ENCODE peak calls at places on chromosome X, in four cellular contexts. J, S, I and F are unnamed samples.

GRCh38 chrX:146224442-146224841 is 406.8 kb downstream of the SLITRK2 start:
- DNase-seq in S (no peak), I (no peak), J (no peak), F (no peak)

GRCh38 chrX:3052864-3053263 is 11.6 kb downstream of the ARSF start:
- DNase-seq in I (no peak), J (no peak), S (peak; percentile 12), F (no peak)

GRCh38 chrX:54043084-54043483 is 1.2 kb downstream of the PHF8 start:
- DNase-seq in I (no peak), J (no peak), S (no peak), F (no peak)

GRCh38 chrX:43560247-43560946 is 95.7 kb upstream of the MAOA start:
- DNase-seq in J (no peak), I (no peak), S (no peak), F (peak; percentile 36)

GRCh38 chrX:51860679-51861078 is 32.7 kb upstream of the MAGED1 start:
- DNase-seq in J (peak; percentile 30), S (peak; percentile 16), I (peak; percentile 66), F (no peak)

GRCh38 chrX:44042731-44043130 is 69.5 kb upstream of the NDP start:
- DNase-seq in S (no peak), I (peak; percentile 85), J (no peak), F (no peak)

GRCh38 chrX:108439434-108439883 is at the start of gene COL4A5:
- DNase-seq in J (no peak), I (peak; percentile 93), S (peak; percentile 33), F (peak; percentile 81)

GRCh38 chrX:138026211-138026610 is 460.3 kb downstream of the ZIC3 start:
- DNase-seq in I (peak; percentile 18), S (no peak), J (peak; percentile 27), F (no peak)

GRCh38 chrX:84469226-84469625 is 33.0 kb downstream of the HDX start:
- DNase-seq in S (no peak), J (peak; percentile 18), I (peak; percentile 81), F (peak; percentile 10)

DNA sequence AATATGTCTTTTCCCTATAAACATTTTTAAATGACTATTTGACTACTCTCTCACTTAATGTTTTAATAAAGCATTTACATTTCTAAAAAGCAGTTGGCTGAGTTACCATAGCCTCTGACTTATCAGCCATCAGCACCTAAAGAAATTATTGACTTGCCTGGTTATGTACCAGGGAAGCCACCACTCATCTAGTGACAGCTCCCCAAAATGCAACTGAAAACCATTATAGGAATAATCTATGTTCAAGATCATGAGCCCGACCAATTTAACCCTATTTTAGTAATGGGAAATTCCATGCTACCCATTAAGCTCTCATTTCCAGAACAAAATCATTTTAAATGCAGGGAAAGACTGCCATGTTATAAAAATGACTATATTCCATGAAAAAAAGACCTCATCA is 34.4 kb downstream of the HDX start:
- DNase-seq in S (no peak), I (no peak), J (peak; percentile 7), F (no peak)
- TF ChIP-seq CTCF in S (no peak), I (no peak), J (no peak), F (no peak)

GRCh38 chrX:154329284-154329683 is 33.7 kb downstream of the TKTL1 start:
- DNase-seq in S (no peak), J (no peak), I (no peak), F (no peak)
- TF ChIP-seq CTCF in S (no peak), J (no peak), I (no peak), F (no peak)

GRCh38 chrX:141935645-141936044 is 32.0 kb downstream of the MAGEC1 start:
- DNase-seq in S (no peak), J (no peak), I (no peak), F (no peak)

GRCh38 chrX:141936080-141936479 is 32.4 kb downstream of the MAGEC1 start:
- DNase-seq in I (peak; percentile 19), J (no peak), S (no peak), F (peak; percentile 7)
- TF ChIP-seq CTCF in I (peak; percentile 34), J (peak; percentile 39), S (no peak), F (peak; percentile 40)

GRCh38 chrX:25010784-25011588 is 4.8 kb downstream of the ARX start:
- DNase-seq in J (no peak), S (no peak), I (no peak), F (no peak)

GRCh38 chrX:25013593-25014365 is 2.0 kb downstream of the ARX start:
- DNase-seq in J (peak; percentile 49), S (no peak), I (no peak), F (no peak)

GRCh38 chrX:25011589-25012432 is 4.0 kb downstream of the ARX start:
- DNase-seq in I (no peak), J (no peak), S (no peak), F (no peak)

GRCh38 chrX:25012793-25013592 is 2.8 kb downstream of the ARX start:
- DNase-seq in I (no peak), J (peak; percentile 48), S (no peak), F (no peak)

GRCh38 chrX:25012433-25012735 is 3.4 kb downstream of the ARX start:
- DNase-seq in S (no peak), I (no peak), J (peak; percentile 42), F (no peak)
- TF ChIP-seq CTCF in S (no peak), I (no peak), J (no peak), F (no peak)

GRCh38 chrX:115679460-115679859 is 118.5 kb downstream of the PLS3 start:
- DNase-seq in J (peak; percentile 61), I (peak; percentile 59), S (no peak), F (no peak)
- TF ChIP-seq CTCF in J (peak; percentile 61), I (peak; percentile 56), S (no peak), F (peak; percentile 28)

GRCh38 chrX:85544609-85545008 is 165.1 kb upstream of the POF1B start:
- DNase-seq in I (peak; percentile 0), J (no peak), S (no peak), F (no peak)
- TF ChIP-seq CTCF in I (no peak), J (peak; percentile 62), S (peak; percentile 45), F (no peak)

DNA sequence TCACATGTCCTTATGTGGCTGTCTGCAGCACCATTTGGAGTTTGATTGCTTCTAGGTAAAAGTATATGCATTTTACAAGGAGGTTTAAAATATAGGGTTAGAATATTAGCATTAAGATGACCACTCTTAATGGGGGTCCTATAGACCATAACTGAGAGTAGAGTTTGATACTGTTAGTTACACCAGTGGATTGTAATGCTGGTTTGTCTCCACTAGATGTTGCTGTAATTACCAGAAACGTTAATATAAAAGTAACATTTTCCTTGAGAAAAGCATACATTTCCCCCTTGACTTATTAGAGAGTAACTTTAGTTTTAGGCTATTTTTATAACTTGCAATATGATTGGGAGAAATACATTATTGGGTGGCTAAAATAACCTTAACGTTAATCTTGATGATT is 93.0 kb downstream of the ZXDA start:
- DNase-seq in J (no peak), S (no peak), I (peak; percentile 8), F (no peak)
- TF ChIP-seq CTCF in J (peak; percentile 63), S (no peak), I (peak; percentile 35), F (peak; percentile 44)

DNA sequence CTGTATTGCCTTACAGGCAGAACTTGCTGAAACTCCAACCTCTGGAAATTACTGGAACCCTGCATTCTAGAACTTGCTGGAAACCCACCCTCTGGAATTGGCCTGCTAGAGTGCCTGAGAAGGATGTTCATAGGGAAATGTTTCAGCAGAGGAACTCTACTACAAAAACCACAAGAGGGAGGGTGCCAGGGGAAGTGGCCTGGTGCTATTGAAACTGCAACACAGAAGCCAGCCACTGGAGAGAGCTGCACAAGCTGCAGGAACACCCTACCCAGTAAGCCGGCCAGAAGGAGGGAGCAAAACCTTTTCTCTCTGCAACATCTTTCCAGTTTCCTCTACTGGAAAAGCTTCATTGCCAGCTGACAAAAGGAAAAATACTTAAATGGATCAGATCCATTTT is 2.5 kb upstream of the BRWD3 start:
- DNase-seq in S (no peak), J (peak; percentile 8), I (peak; percentile 70), F (no peak)
- TF ChIP-seq CTCF in S (no peak), J (peak; percentile 19), I (peak; percentile 49), F (no peak)

DNA sequence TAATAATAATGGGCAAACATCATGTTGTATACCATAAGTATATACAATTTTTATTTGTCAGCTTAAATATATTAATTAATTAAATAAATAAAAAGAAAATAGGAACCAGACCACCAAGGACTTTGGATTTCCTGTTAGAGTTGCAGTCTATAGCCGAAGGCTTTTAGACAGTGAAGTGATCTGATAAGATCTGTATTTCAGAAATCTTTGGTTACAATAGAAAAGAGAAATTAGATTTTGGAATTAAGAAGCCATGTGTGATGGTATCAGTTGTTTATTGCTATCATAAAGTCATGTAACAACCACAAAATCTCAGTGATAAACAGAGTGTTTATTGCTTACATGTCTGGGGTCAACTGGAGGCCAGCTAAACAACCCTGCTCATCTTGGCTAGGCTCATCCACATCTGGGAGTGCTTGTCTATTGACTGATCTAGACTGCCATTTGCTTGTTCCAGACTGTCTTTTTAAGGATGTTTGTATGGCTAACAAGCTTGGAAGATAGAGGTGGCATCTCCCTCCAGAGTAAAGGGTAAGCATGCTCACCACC is 142.1 kb upstream of the USP9X start:
- DNase-seq in S (no peak), I (no peak), J (peak; percentile 22), F (no peak)
- TF ChIP-seq CTCF in S (no peak), I (no peak), J (no peak), F (no peak)

GRCh38 chrX:56802428-56802827 is 73.4 kb downstream of the NBDY start:
- DNase-seq in I (no peak), S (no peak), J (no peak), F (no peak)

GRCh38 chrX:56805399-56805798 is 76.4 kb downstream of the NBDY start:
- DNase-seq in S (no peak), J (no peak), I (no peak), F (no peak)

GRCh38 chrX:56803849-56804681 is 75.0 kb downstream of the NBDY start:
- DNase-seq in J (no peak), I (no peak), S (no peak), F (no peak)

GRCh38 chrX:56804867-56805266 is 75.8 kb downstream of the NBDY start:
- DNase-seq in J (no peak), S (no peak), I (no peak), F (no peak)

DNA sequence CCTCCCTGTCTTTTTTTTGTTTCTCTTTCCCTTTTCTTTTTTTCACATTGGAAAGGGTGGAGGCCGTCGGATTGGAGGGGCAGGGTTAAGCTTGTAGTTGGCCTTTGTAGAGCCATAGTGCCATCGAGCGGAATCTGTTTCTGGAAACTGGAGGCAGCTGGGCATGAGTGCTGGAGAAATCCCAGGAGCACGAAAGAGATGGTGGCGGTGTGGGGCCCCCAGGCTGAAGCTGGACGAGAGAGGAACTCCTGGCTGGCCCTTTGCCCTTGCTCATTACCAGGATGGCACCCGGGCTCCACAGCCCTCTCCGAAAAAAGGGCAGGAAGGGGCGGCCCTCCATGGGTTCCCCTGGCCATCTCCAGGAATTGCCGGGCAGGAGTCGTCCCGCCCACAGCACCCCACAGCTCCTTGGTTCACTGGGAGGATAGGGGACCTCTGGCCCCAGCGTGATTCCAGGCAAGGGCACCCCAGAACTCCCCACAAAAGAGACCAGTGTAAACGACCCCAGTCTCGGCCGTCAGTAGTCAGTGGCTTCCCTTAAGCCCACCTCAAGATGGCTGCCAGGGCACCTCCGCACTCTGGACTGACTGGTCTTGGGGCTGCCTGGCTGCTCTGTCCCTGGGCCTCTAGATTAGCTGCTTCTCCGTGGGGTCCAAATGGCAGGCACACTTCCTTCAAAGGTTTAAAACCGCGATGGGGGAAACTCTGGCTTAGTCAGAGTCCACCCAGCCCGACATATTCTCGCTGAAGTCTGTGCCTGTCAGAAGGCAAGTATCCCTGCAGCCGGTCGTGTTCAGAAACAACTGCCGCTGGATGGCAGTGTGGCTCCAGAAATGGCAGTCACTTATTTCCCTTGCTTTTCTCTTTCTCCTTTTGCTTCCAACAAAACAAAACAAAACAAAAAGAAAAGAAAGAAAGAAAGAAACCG is 74.1 kb downstream of the NBDY start:
- DNase-seq in J (peak; percentile 47), I (peak; percentile 65), S (no peak), F (peak; percentile 47)
- TF ChIP-seq CTCF in J (peak; percentile 63), I (peak; percentile 55), S (no peak), F (peak; percentile 68)